ENCODE peak calls at places on chromosomes 2 and 18, in ten cellular contexts. One of them, this sample, is unnamed.

GRCh38 chr2:134677866-134678774 is 40.7 kb downstream of the TMEM163 start:
- DNase-seq in AG04450: no peak
- DNase-seq in cardiac muscle cell: peak
- DNase-seq in hepatocyte: no peak
- DNase-seq in A549: no peak
- DNase-seq in effector memory CD4-positive, alpha-beta T cell: no peak
- DNase-seq in psoas muscle: no peak
- DNase-seq in colonic mucosa: no peak
- DNase-seq in endodermal cell: no peak
- DNase-seq in neuronal stem cell: no peak
- DNase-seq in this sample: no peak

GRCh38 chr18:6058941-6059340 is 163.6 kb upstream of the TMEM200C start:
- DNase-seq in AG04450: peak
- DNase-seq in cardiac muscle cell: peak
- DNase-seq in hepatocyte: peak
- DNase-seq in A549: no peak
- DNase-seq in effector memory CD4-positive, alpha-beta T cell: no peak
- DNase-seq in psoas muscle: no peak
- DNase-seq in colonic mucosa: no peak
- DNase-seq in endodermal cell: no peak
- DNase-seq in neuronal stem cell: peak
- DNase-seq in this sample: no peak

GRCh38 chr18:49813071-49813320 is 337 bp downstream of the ACAA2 start:
- DNase-seq in AG04450: no peak
- DNase-seq in cardiac muscle cell: peak
- DNase-seq in hepatocyte: peak
- DNase-seq in A549: peak
- DNase-seq in effector memory CD4-positive, alpha-beta T cell: peak
- DNase-seq in psoas muscle: peak
- DNase-seq in colonic mucosa: peak
- DNase-seq in endodermal cell: no peak
- DNase-seq in neuronal stem cell: no peak
- DNase-seq in this sample: peak

GRCh38 chr18:63452273-63452672 is 24.5 kb upstream of the SERPINB5 start:
- DNase-seq in AG04450: no peak
- DNase-seq in cardiac muscle cell: no peak
- DNase-seq in hepatocyte: peak
- DNase-seq in A549: no peak
- DNase-seq in effector memory CD4-positive, alpha-beta T cell: no peak
- DNase-seq in psoas muscle: no peak
- DNase-seq in colonic mucosa: peak
- DNase-seq in endodermal cell: no peak
- DNase-seq in neuronal stem cell: no peak
- DNase-seq in this sample: no peak

GRCh38 chr2:205885492-205886099 is 200.4 kb downstream of the INO80D start:
- DNase-seq in AG04450: peak
- DNase-seq in cardiac muscle cell: peak
- DNase-seq in hepatocyte: peak
- DNase-seq in A549: peak
- DNase-seq in effector memory CD4-positive, alpha-beta T cell: peak
- DNase-seq in psoas muscle: peak
- DNase-seq in colonic mucosa: peak
- DNase-seq in endodermal cell: peak
- DNase-seq in neuronal stem cell: peak
- DNase-seq in this sample: peak

GRCh38 chr2:36677386-36677785 is 19.1 kb upstream of the VIT start:
- DNase-seq in AG04450: no peak
- DNase-seq in cardiac muscle cell: no peak
- DNase-seq in hepatocyte: no peak
- DNase-seq in A549: no peak
- DNase-seq in effector memory CD4-positive, alpha-beta T cell: no peak
- DNase-seq in psoas muscle: no peak
- DNase-seq in colonic mucosa: no peak
- DNase-seq in endodermal cell: no peak
- DNase-seq in neuronal stem cell: no peak
- DNase-seq in this sample: no peak

GRCh38 chr2:64700133-64700809 is 46.6 kb upstream of the SERTAD2 start:
- DNase-seq in AG04450: no peak
- DNase-seq in cardiac muscle cell: no peak
- DNase-seq in hepatocyte: no peak
- DNase-seq in A549: no peak
- DNase-seq in effector memory CD4-positive, alpha-beta T cell: no peak
- DNase-seq in psoas muscle: no peak
- DNase-seq in colonic mucosa: no peak
- DNase-seq in endodermal cell: no peak
- DNase-seq in neuronal stem cell: no peak
- DNase-seq in this sample: no peak

GRCh38 chr18:55461843-55462242 is 126.1 kb downstream of the TCF4 start:
- DNase-seq in AG04450: no peak
- DNase-seq in cardiac muscle cell: no peak
- DNase-seq in hepatocyte: no peak
- DNase-seq in A549: no peak
- DNase-seq in effector memory CD4-positive, alpha-beta T cell: no peak
- DNase-seq in psoas muscle: no peak
- DNase-seq in colonic mucosa: no peak
- DNase-seq in endodermal cell: no peak
- DNase-seq in neuronal stem cell: no peak
- DNase-seq in this sample: no peak

GRCh38 chr2:224009605-224010330 is 29.3 kb downstream of the SERPINE2 start:
- DNase-seq in AG04450: no peak
- DNase-seq in cardiac muscle cell: no peak
- DNase-seq in hepatocyte: no peak
- DNase-seq in A549: peak
- DNase-seq in effector memory CD4-positive, alpha-beta T cell: no peak
- DNase-seq in psoas muscle: no peak
- DNase-seq in colonic mucosa: no peak
- DNase-seq in endodermal cell: no peak
- DNase-seq in neuronal stem cell: no peak
- DNase-seq in this sample: no peak

GRCh38 chr18:24567199-24567598 is 106.8 kb downstream of the HRH4 start:
- DNase-seq in AG04450: no peak
- DNase-seq in cardiac muscle cell: no peak
- DNase-seq in hepatocyte: no peak
- DNase-seq in A549: no peak
- DNase-seq in effector memory CD4-positive, alpha-beta T cell: no peak
- DNase-seq in psoas muscle: no peak
- DNase-seq in colonic mucosa: no peak
- DNase-seq in endodermal cell: no peak
- DNase-seq in neuronal stem cell: no peak
- DNase-seq in this sample: no peak

GRCh38 chr2:11305958-11306357 is 38.5 kb downstream of the ROCK2 start:
- DNase-seq in AG04450: peak
- DNase-seq in cardiac muscle cell: no peak
- DNase-seq in hepatocyte: peak
- DNase-seq in A549: no peak
- DNase-seq in effector memory CD4-positive, alpha-beta T cell: no peak
- DNase-seq in psoas muscle: no peak
- DNase-seq in colonic mucosa: no peak
- DNase-seq in endodermal cell: no peak
- DNase-seq in neuronal stem cell: no peak
- DNase-seq in this sample: no peak

DNA sequence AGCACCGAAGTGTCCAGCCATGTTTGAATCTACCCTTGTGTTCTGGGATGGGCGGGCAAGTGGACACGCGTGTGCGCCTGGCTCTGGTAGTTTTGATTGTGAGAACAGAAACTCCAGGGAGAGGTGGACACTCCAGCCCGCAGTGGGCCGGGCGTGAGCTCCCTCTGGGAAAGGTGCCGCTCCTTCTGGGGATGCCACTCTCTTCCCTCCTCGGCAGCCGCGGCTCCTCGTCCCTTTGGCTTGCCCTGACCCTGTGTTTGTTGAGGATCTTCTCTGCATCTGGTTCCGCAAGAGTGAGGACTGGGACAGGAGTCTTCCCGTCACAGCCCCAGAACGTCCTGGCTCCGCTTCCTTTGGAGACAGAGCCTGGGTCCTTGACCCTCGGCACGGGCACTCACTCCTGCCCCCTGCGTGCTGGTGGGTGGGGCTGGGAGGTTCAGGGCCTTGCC is 1.3 kb downstream of the CTDP1 start:
- DNase-seq in AG04450: no peak
- DNase-seq in cardiac muscle cell: no peak
- DNase-seq in hepatocyte: no peak
- DNase-seq in A549: no peak
- DNase-seq in effector memory CD4-positive, alpha-beta T cell: no peak
- DNase-seq in psoas muscle: no peak
- DNase-seq in colonic mucosa: peak
- DNase-seq in endodermal cell: no peak
- DNase-seq in neuronal stem cell: no peak
- DNase-seq in this sample: peak
- H3K27ac ChIP-seq in AG04450: no peak
- H3K27ac ChIP-seq in cardiac muscle cell: no peak
- H3K27ac ChIP-seq in hepatocyte: peak
- H3K27ac ChIP-seq in A549: peak
- H3K27ac ChIP-seq in effector memory CD4-positive, alpha-beta T cell: peak
- H3K27ac ChIP-seq in psoas muscle: peak
- H3K27ac ChIP-seq in colonic mucosa: peak
- H3K27ac ChIP-seq in endodermal cell: no peak
- H3K27ac ChIP-seq in neuronal stem cell: no peak
- H3K27ac ChIP-seq in this sample: no peak

GRCh38 chr2:240013343-240013742 is 11.8 kb downstream of the NDUFA10 start:
- DNase-seq in AG04450: no peak
- DNase-seq in cardiac muscle cell: no peak
- DNase-seq in hepatocyte: peak
- DNase-seq in A549: peak
- DNase-seq in effector memory CD4-positive, alpha-beta T cell: no peak
- DNase-seq in psoas muscle: no peak
- DNase-seq in colonic mucosa: no peak
- DNase-seq in endodermal cell: no peak
- DNase-seq in neuronal stem cell: no peak
- DNase-seq in this sample: no peak
- H3K4me3 ChIP-seq in AG04450: no peak
- H3K4me3 ChIP-seq in cardiac muscle cell: no peak
- H3K4me3 ChIP-seq in hepatocyte: no peak
- H3K4me3 ChIP-seq in A549: no peak
- H3K4me3 ChIP-seq in effector memory CD4-positive, alpha-beta T cell: no peak
- H3K4me3 ChIP-seq in psoas muscle: no peak
- H3K4me3 ChIP-seq in colonic mucosa: no peak
- H3K4me3 ChIP-seq in endodermal cell: no peak
- H3K4me3 ChIP-seq in neuronal stem cell: no peak
- H3K4me3 ChIP-seq in this sample: no peak

GRCh38 chr2:32862269-32863055 is 84.3 kb upstream of the LTBP1 start:
- DNase-seq in AG04450: no peak
- DNase-seq in cardiac muscle cell: no peak
- DNase-seq in hepatocyte: no peak
- DNase-seq in A549: no peak
- DNase-seq in effector memory CD4-positive, alpha-beta T cell: no peak
- DNase-seq in psoas muscle: no peak
- DNase-seq in colonic mucosa: no peak
- DNase-seq in endodermal cell: no peak
- DNase-seq in neuronal stem cell: no peak
- DNase-seq in this sample: no peak

GRCh38 chr2:32863326-32863725 is 83.4 kb upstream of the LTBP1 start:
- DNase-seq in AG04450: no peak
- DNase-seq in cardiac muscle cell: no peak
- DNase-seq in hepatocyte: no peak
- DNase-seq in A549: no peak
- DNase-seq in effector memory CD4-positive, alpha-beta T cell: no peak
- DNase-seq in psoas muscle: no peak
- DNase-seq in colonic mucosa: no peak
- DNase-seq in endodermal cell: no peak
- DNase-seq in neuronal stem cell: no peak
- DNase-seq in this sample: no peak

GRCh38 chr2:32864337-32864736 is 82.4 kb upstream of the LTBP1 start:
- DNase-seq in AG04450: no peak
- DNase-seq in cardiac muscle cell: no peak
- DNase-seq in hepatocyte: no peak
- DNase-seq in A549: peak
- DNase-seq in effector memory CD4-positive, alpha-beta T cell: no peak
- DNase-seq in psoas muscle: no peak
- DNase-seq in colonic mucosa: no peak
- DNase-seq in endodermal cell: no peak
- DNase-seq in neuronal stem cell: no peak
- DNase-seq in this sample: no peak

GRCh38 chr2:32864761-32865160 is 82.0 kb upstream of the LTBP1 start:
- DNase-seq in AG04450: peak
- DNase-seq in cardiac muscle cell: no peak
- DNase-seq in hepatocyte: no peak
- DNase-seq in A549: no peak
- DNase-seq in effector memory CD4-positive, alpha-beta T cell: no peak
- DNase-seq in psoas muscle: no peak
- DNase-seq in colonic mucosa: no peak
- DNase-seq in endodermal cell: no peak
- DNase-seq in neuronal stem cell: no peak
- DNase-seq in this sample: no peak

DNA sequence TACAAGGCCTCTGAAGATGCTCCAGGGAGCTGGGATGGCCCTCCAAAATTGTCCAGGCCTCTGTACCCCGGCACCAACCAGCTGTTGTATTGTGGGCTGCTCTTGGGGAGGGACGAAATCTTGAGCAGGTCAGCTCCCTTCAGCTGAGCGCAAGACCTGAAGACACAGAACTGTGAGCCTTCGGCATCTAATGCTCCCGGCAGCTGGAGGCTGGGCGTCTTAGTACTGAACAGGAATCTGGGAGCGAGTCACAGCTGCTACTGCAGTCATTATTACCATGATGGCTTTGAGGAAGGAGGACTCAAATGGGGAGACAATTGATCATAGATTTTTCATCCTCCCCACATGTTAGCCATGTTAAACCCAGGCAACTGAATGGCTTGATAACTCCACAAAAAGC is 83.0 kb upstream of the LTBP1 start:
- DNase-seq in AG04450: no peak
- DNase-seq in cardiac muscle cell: no peak
- DNase-seq in hepatocyte: no peak
- DNase-seq in A549: no peak
- DNase-seq in effector memory CD4-positive, alpha-beta T cell: no peak
- DNase-seq in psoas muscle: no peak
- DNase-seq in colonic mucosa: no peak
- DNase-seq in endodermal cell: no peak
- DNase-seq in neuronal stem cell: no peak
- DNase-seq in this sample: no peak
- H3K27ac ChIP-seq in AG04450: peak
- H3K27ac ChIP-seq in cardiac muscle cell: no peak
- H3K27ac ChIP-seq in hepatocyte: no peak
- H3K27ac ChIP-seq in A549: peak
- H3K27ac ChIP-seq in effector memory CD4-positive, alpha-beta T cell: no peak
- H3K27ac ChIP-seq in psoas muscle: no peak
- H3K27ac ChIP-seq in colonic mucosa: no peak
- H3K27ac ChIP-seq in endodermal cell: no peak
- H3K27ac ChIP-seq in neuronal stem cell: no peak
- H3K27ac ChIP-seq in this sample: no peak

GRCh38 chr18:29361843-29362242 is 1184.9 kb upstream of the CDH2 start:
- DNase-seq in AG04450: no peak
- DNase-seq in cardiac muscle cell: no peak
- DNase-seq in hepatocyte: peak
- DNase-seq in A549: peak
- DNase-seq in effector memory CD4-positive, alpha-beta T cell: no peak
- DNase-seq in psoas muscle: no peak
- DNase-seq in colonic mucosa: no peak
- DNase-seq in endodermal cell: peak
- DNase-seq in neuronal stem cell: no peak
- DNase-seq in this sample: no peak
- H3K4me3 ChIP-seq in AG04450: no peak
- H3K4me3 ChIP-seq in cardiac muscle cell: no peak
- H3K4me3 ChIP-seq in hepatocyte: no peak
- H3K4me3 ChIP-seq in A549: no peak
- H3K4me3 ChIP-seq in effector memory CD4-positive, alpha-beta T cell: no peak
- H3K4me3 ChIP-seq in psoas muscle: no peak
- H3K4me3 ChIP-seq in colonic mucosa: no peak
- H3K4me3 ChIP-seq in endodermal cell: no peak
- H3K4me3 ChIP-seq in neuronal stem cell: no peak
- H3K4me3 ChIP-seq in this sample: no peak